ENCODE peak calls at places on chromosome 1, in ten cellular contexts. T is GM23248, Y is right lobe of liver, P is K562, C is left lung, G is mesenchymal stem cell, A is uterus, H is transverse colon, V is lower lobe of right lung, J is brain microvascular endothelial cell. Z is an unnamed sample. For H3K36me3, the result is how much of the 10 kb centered on the place peaks cover.

GRCh38 chr1:167683641-167684502 is 37.9 kb upstream of the MPZL1 start:
- DNase-seq in T (peak), Y (peak), P (no peak), C (peak), G (peak), A (no peak), H (no peak), V (peak), J (peak), Z (no peak)

GRCh38 chr1:248851390-248851789 is 7.5 kb downstream of the ZNF692 start:
- DNase-seq in T (no peak), Y (no peak), P (no peak), C (no peak), G (no peak), A (no peak), H (no peak), V (no peak), J (no peak), Z (no peak)

GRCh38 chr1:87578464-87578863 is 249.8 kb downstream of the LMO4 start:
- DNase-seq in T (no peak), Y (no peak), P (no peak), C (no peak), G (no peak), A (no peak), H (no peak), V (no peak), J (no peak), Z (no peak)

GRCh38 chr1:54312874-54313316 is 93.3 kb downstream of the SSBP3 start:
- DNase-seq in T (peak), Y (peak), P (no peak), C (peak), G (peak), A (peak), H (peak), V (no peak), J (peak), Z (peak)

GRCh38 chr1:112317556-112317955 is 78.5 kb upstream of the CTTNBP2NL start:
- DNase-seq in T (peak), Y (no peak), P (no peak), C (no peak), G (no peak), A (no peak), H (no peak), V (no peak), J (no peak), Z (no peak)

GRCh38 chr1:59967780-59968179 is 41.2 kb upstream of the CYP2J2 start:
- DNase-seq in T (no peak), Y (no peak), P (no peak), C (no peak), G (no peak), A (no peak), H (no peak), V (no peak), J (no peak), Z (no peak)

GRCh38 chr1:228999776-229000175 is 264.5 kb downstream of the RHOU start:
- DNase-seq in T (no peak), Y (no peak), P (no peak), C (no peak), G (no peak), A (no peak), H (no peak), V (no peak), J (no peak), Z (no peak)

GRCh38 chr1:207308451-207309190 is 12.9 kb upstream of the CD55 start:
- DNase-seq in T (no peak), Y (no peak), P (no peak), C (no peak), G (no peak), A (no peak), H (no peak), V (no peak), J (no peak), Z (no peak)

GRCh38 chr1:6345009-6345408 is 48.6 kb downstream of the ACOT7 start:
- DNase-seq in T (no peak), Y (no peak), P (no peak), C (no peak), G (no peak), A (no peak), H (peak), V (no peak), J (no peak), Z (no peak)

GRCh38 chr1:25771246-25772114 is 28.5 kb upstream of the SELENON start:
- DNase-seq in T (no peak), Y (peak), P (no peak), C (no peak), G (peak), A (peak), H (peak), V (peak), J (no peak), Z (no peak)

GRCh38 chr1:17700981-17701870 is 53.9 kb upstream of the ACTL8 start:
- DNase-seq in T (no peak), Y (no peak), P (no peak), C (no peak), G (no peak), A (no peak), H (no peak), V (no peak), J (no peak), Z (no peak)

GRCh38 chr1:172724746-172725613 is 66.1 kb downstream of the FASLG start:
- DNase-seq in T (no peak), Y (no peak), P (no peak), C (no peak), G (no peak), A (no peak), H (no peak), V (no peak), J (no peak), Z (no peak)

GRCh38 chr1:210496063-210496462 is 167.4 kb downstream of the HHAT start:
- DNase-seq in T (peak), Y (no peak), P (no peak), C (no peak), G (no peak), A (no peak), H (no peak), V (no peak), J (peak), Z (no peak)

GRCh38 chr1:63261736-63262142 is 60.6 kb upstream of the FOXD3 start:
- DNase-seq in T (peak), Y (no peak), P (no peak), C (no peak), G (no peak), A (no peak), H (no peak), V (no peak), J (no peak), Z (no peak)

GRCh38 chr1:158203693-158204457 is 23.2 kb downstream of the CD1D start:
- DNase-seq in T (peak), Y (no peak), P (peak), C (no peak), G (peak), A (no peak), H (no peak), V (no peak), J (peak), Z (no peak)

GRCh38 chr1:219092206-219092605 is 81.5 kb upstream of the LYPLAL1 start:
- DNase-seq in T (peak), Y (no peak), P (no peak), C (no peak), G (no peak), A (no peak), H (no peak), V (no peak), J (no peak), Z (no peak)

GRCh38 chr1:106889054-106889453 is 167.4 kb upstream of the PRMT6 start:
- DNase-seq in T (no peak), Y (no peak), P (no peak), C (no peak), G (no peak), A (no peak), H (no peak), V (no peak), J (no peak), Z (no peak)

GRCh38 chr1:96370752-96371151 is 350.8 kb upstream of the PTBP2 start:
- DNase-seq in T (peak), Y (no peak), P (no peak), C (no peak), G (peak), A (no peak), H (no peak), V (no peak), J (peak), Z (no peak)

GRCh38 chr1:85581802-85582686 is 1.5 kb downstream of the CCN1 start:
- DNase-seq in T (peak), Y (no peak), P (no peak), C (peak), G (peak), A (peak), H (peak), V (peak), J (peak), Z (no peak)

GRCh38 chr1:167460836-167461235 is 57.5 kb downstream of the CD247 start:
- DNase-seq in T (no peak), Y (peak), P (no peak), C (no peak), G (no peak), A (no peak), H (no peak), V (no peak), J (no peak), Z (no peak)

GRCh38 chr1:101073836-101074235 is 48.3 kb upstream of the DPH5 start:
- DNase-seq in T (no peak), Y (no peak), P (no peak), C (no peak), G (no peak), A (no peak), H (no peak), V (no peak), J (no peak), Z (no peak)

GRCh38 chr1:74729741-74730478 is 2.9 kb downstream of the CRYZ start:
- DNase-seq in T (peak), Y (peak), P (peak), C (no peak), G (peak), A (no peak), H (no peak), V (no peak), J (peak), Z (no peak)

GRCh38 chr1:157961805-157962762 is 31.4 kb upstream of the KIRREL1 start:
- DNase-seq in T (peak), Y (no peak), P (no peak), C (no peak), G (peak), A (no peak), H (no peak), V (no peak), J (peak), Z (no peak)

GRCh38 chr1:25167269-25168192 is 64.8 kb downstream of the SYF2 start:
- DNase-seq in T (no peak), Y (no peak), P (no peak), C (no peak), G (no peak), A (no peak), H (peak), V (no peak), J (no peak), Z (no peak)

DNA sequence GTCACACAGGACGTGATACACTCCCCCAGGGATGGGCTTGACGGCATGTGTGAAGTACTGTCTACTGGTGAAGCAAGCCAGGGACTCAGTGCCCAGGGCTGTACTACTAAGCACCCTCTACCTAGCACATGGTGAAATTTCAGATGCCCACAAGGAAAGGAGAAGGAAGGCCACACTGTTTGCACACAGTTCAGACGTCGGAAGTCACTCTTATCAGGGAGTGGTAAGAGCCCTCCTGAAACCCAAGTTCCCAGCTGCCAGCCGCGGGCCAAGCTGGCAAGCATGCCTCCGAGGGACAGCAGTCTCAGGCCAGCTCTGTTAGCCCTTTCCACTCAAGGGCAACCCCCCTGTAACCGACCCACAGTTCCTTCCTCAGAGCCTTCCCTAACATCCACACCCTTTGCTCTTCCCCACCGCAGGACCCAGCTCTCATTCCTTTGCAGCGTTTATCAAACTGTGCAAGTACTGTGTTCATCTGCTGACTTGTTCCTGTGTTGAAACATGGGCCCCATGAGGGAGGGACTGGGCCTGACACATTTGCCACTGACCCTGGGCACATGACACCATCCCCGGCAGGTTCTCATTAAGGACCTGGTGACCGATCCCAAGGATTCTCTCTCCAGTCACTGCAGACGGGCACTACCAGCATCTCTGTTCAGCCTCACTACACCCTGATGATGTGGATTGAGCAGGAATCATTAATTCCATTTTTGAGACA is 58.5 kb downstream of the SLC66A1 start:
- DNase-seq in T (peak), Y (no peak), P (no peak), C (peak), G (no peak), A (no peak), H (no peak), V (peak), J (no peak), Z (no peak)
- H3K36me3 ChIP-seq in T (under half), Y (under half), P (under half), C (under half), G (half or more), A (under half), H (under half), V (under half), J (half or more), Z (under half)

GRCh38 chr1:230186874-230187273 is 119.8 kb downstream of the GALNT2 start:
- DNase-seq in T (no peak), Y (no peak), P (no peak), C (no peak), G (no peak), A (no peak), H (no peak), V (no peak), J (no peak), Z (no peak)

GRCh38 chr1:230187290-230187689 is 120.3 kb downstream of the GALNT2 start:
- DNase-seq in T (no peak), Y (no peak), P (no peak), C (no peak), G (no peak), A (no peak), H (no peak), V (no peak), J (no peak), Z (no peak)

GRCh38 chr1:230189276-230190183 is 122.5 kb downstream of the GALNT2 start:
- DNase-seq in T (no peak), Y (no peak), P (no peak), C (no peak), G (no peak), A (no peak), H (no peak), V (no peak), J (no peak), Z (no peak)

GRCh38 chr1:230191079-230191478 is 124.0 kb downstream of the GALNT2 start:
- DNase-seq in T (peak), Y (no peak), P (peak), C (peak), G (peak), A (peak), H (peak), V (no peak), J (peak), Z (peak)

GRCh38 chr1:230188826-230189225 is 121.8 kb downstream of the GALNT2 start:
- DNase-seq in T (no peak), Y (no peak), P (no peak), C (no peak), G (no peak), A (no peak), H (no peak), V (no peak), J (no peak), Z (no peak)
- H3K36me3 ChIP-seq in T (under half), Y (under half), P (under half), C (under half), G (under half), A (under half), H (under half), V (under half), J (under half), Z (under half)

GRCh38 chr1:176111835-176112234 is 95.3 kb downstream of the COP1 start:
- DNase-seq in T (peak), Y (no peak), P (no peak), C (no peak), G (no peak), A (no peak), H (no peak), V (no peak), J (no peak), Z (no peak)
- H3K36me3 ChIP-seq in T (under half), Y (under half), P (under half), C (under half), G (under half), A (under half), H (under half), V (under half), J (under half), Z (under half)

GRCh38 chr1:241847540-241847795 is 536 bp upstream of the EXO1 start:
- DNase-seq in T (no peak), Y (no peak), P (no peak), C (no peak), G (no peak), A (no peak), H (no peak), V (no peak), J (no peak), Z (no peak)
- H3K36me3 ChIP-seq in T (under half), Y (under half), P (under half), C (under half), G (under half), A (under half), H (under half), V (under half), J (under half), Z (under half)

DNA sequence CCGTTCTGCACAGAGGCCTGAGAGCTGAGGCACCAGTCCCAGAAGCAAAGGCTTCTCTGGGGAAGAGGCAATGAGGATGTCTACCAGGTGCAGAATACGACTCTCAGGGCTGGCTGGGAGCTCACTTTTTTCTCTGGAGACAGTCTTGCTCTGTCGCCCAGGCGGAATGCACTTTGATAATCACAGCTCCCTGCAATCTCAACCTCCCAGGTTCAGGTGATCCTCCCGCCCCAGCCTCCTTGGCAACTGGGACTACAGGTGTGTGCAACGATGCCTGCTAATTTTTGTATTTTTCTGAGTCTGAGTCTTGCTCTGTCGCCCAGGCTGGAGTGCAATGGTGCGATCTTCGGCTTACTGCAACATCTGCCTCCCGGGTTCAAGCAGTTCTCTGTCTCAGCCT is 17.6 kb downstream of the NADK start:
- DNase-seq in T (no peak), Y (no peak), P (no peak), C (no peak), G (no peak), A (no peak), H (no peak), V (no peak), J (no peak), Z (no peak)
- H3K36me3 ChIP-seq in T (under half), Y (under half), P (half or more), C (under half), G (half or more), A (under half), H (under half), V (half or more), J (half or more), Z (half or more)

DNA sequence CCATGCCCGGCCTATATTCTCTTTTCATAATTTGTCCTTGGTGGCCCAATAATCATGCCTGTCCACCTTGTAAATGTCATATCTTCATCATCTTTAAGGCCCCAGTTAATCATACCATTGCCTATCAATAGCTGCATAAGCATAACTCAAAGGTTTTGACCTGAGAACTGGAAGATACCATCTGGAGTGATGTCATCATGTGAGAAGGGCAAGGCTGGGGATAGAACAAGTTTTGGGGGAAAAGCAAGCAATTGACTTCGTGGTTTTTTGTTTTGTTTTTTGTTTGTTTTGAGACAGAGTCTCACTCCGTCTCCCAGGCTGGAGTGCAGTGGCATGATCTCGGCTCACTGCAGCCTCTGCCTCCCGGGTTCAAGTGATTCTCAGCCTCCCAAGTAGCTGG is 6.2 kb downstream of the UBIAD1 start:
- DNase-seq in T (no peak), Y (no peak), P (no peak), C (no peak), G (no peak), A (no peak), H (no peak), V (no peak), J (no peak), Z (no peak)
- H3K36me3 ChIP-seq in T (under half), Y (under half), P (half or more), C (under half), G (under half), A (under half), H (under half), V (under half), J (under half), Z (under half)

GRCh38 chr1:150575072-150575489 is 4.3 kb downstream of the MCL1 start:
- DNase-seq in T (peak), Y (no peak), P (no peak), C (no peak), G (peak), A (no peak), H (no peak), V (no peak), J (no peak), Z (no peak)

GRCh38 chr1:150576367-150576711 is 3.1 kb downstream of the MCL1 start:
- DNase-seq in T (no peak), Y (no peak), P (no peak), C (no peak), G (no peak), A (no peak), H (no peak), V (no peak), J (no peak), Z (no peak)

GRCh38 chr1:150576794-150577556 is 2.4 kb downstream of the MCL1 start:
- DNase-seq in T (peak), Y (no peak), P (no peak), C (no peak), G (peak), A (no peak), H (no peak), V (no peak), J (no peak), Z (no peak)

GRCh38 chr1:150574260-150575071 is 4.9 kb downstream of the MCL1 start:
- DNase-seq in T (peak), Y (no peak), P (no peak), C (no peak), G (peak), A (no peak), H (no peak), V (no peak), J (no peak), Z (no peak)

DNA sequence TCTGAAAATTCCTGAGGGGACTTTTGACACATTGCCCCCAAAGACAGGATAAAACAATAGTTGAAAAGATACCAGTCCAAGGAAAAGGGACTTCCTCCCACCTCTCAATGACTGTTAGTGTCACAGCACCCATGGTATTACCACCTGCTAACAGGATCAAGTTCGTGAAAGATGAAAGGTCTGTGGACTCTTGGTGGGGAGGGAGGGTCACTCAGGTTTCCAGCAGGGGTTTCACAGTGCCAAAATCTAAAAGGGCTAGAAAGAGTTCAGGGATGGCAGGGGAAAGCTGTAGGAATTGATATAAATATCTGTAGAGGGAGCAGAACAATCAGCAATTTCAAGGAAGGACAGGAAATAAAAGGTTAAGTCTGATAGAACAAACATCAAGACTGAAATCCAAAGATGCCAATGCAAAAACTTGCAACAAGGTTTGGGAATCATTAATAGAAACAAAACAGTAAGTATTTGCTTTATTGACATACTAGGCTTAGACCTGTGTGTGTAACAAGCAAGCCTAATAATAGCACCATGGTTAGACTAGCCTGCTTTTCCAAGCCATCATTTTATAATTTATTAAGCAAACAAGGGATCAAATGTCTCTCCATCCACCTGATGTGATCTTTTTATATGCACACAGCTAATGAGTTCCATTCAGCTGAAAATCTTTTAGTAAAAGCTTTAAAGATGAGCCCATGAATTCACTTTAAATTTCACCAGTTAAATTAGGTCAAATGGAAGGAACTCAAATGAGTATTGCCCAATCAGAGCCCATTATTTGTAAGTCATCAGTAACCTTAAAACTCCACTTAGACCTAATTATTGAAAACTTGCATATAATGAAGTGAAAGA is 3.7 kb downstream of the MCL1 start:
- DNase-seq in T (peak), Y (no peak), P (no peak), C (no peak), G (peak), A (no peak), H (no peak), V (no peak), J (no peak), Z (no peak)
- H3K36me3 ChIP-seq in T (half or more), Y (half or more), P (half or more), C (under half), G (under half), A (under half), H (under half), V (half or more), J (half or more), Z (half or more)

GRCh38 chr1:2184934-2185333 is 9.6 kb downstream of the FAAP20 start:
- DNase-seq in T (no peak), Y (no peak), P (no peak), C (no peak), G (no peak), A (no peak), H (no peak), V (no peak), J (no peak), Z (no peak)
- H3K36me3 ChIP-seq in T (under half), Y (under half), P (under half), C (under half), G (half or more), A (under half), H (under half), V (under half), J (under half), Z (under half)

Z was measured in ascending aorta.